ENCODE peak calls at places on chromosomes 11 and 22, in six cellular contexts. J, C, Q, B, V and T are unnamed samples.

GRCh38 chr11:1792461-1792860 is 28.7 kb upstream of the CTSD start:
- DNase-seq in J (no peak), C (no peak), Q (no peak), B (no peak), V (no peak), T (no peak)

GRCh38 chr11:114180301-114181055 is 115.7 kb upstream of the NNMT start:
- DNase-seq in J (no peak), C (peak), Q (no peak), B (peak), V (no peak), T (no peak)

GRCh38 chr22:37953062-37953436 is 352 bp downstream of the C22orf23 start:
- DNase-seq in J (no peak), C (no peak), Q (no peak), B (no peak), V (no peak), T (no peak)

GRCh38 chr11:126917531-126918204 is 82.9 kb downstream of the KIRREL3 start:
- DNase-seq in J (peak), C (no peak), Q (no peak), B (no peak), V (peak), T (peak)

GRCh38 chr11:118406599-118407166 is 5.3 kb downstream of the ATP5MG start:
- DNase-seq in J (peak), C (no peak), Q (no peak), B (peak), V (no peak), T (peak)

GRCh38 chr11:118057424-118058145 is 19.3 kb upstream of the TMPRSS4 start:
- DNase-seq in J (no peak), C (peak), Q (no peak), B (no peak), V (no peak), T (no peak)

GRCh38 chr11:70467196-70468085 is 69.1 kb downstream of the CTTN start:
- DNase-seq in J (no peak), C (peak), Q (no peak), B (peak), V (no peak), T (peak)

GRCh38 chr22:44906999-44907644 is 102.7 kb downstream of the PHF21B start:
- DNase-seq in J (no peak), C (no peak), Q (no peak), B (no peak), V (no peak), T (no peak)

GRCh38 chr11:133506551-133507094 is 25.7 kb downstream of the OPCML start:
- DNase-seq in J (no peak), C (no peak), Q (no peak), B (no peak), V (no peak), T (no peak)

GRCh38 chr11:79412761-79413160 is 28.1 kb downstream of the TENM4 start:
- DNase-seq in J (peak), C (no peak), Q (no peak), B (no peak), V (no peak), T (no peak)

GRCh38 chr22:19880786-19881569 is 26.3 kb upstream of the GNB1L start:
- DNase-seq in J (peak), C (peak), Q (no peak), B (no peak), V (peak), T (peak)

GRCh38 chr22:38744981-38745380 is 10.8 kb downstream of the SUN2 start:
- DNase-seq in J (no peak), C (peak), Q (no peak), B (no peak), V (peak), T (peak)